ENCODE peak calls at places on chromosomes 2 and 18, in four cellular contexts. E is endothelial cell of umbilical vein, S is fibroblast of lung, P is HCT116. Z is an unnamed sample.

GRCh38 chr18:75107931-75108276 is 101.0 kb downstream of the PTGR3 start:
- DNase-seq in P (no peak), E (no peak), S (no peak), Z (no peak)

GRCh38 chr2:32210767-32211408 is 45.2 kb downstream of the SLC30A6 start:
- DNase-seq in E (no peak), P (no peak), S (no peak), Z (no peak)

GRCh38 chr2:68643011-68643873 is at the start of gene PROKR1:
- DNase-seq in P (no peak), S (peak; percentile 27), E (peak; percentile 10), Z (peak; percentile 24)

GRCh38 chr18:35634376-35634775 is 52.8 kb downstream of the GALNT1 start:
- DNase-seq in S (no peak), E (peak; percentile 42), P (no peak), Z (no peak)

GRCh38 chr18:57780318-57781127 is 22.6 kb downstream of the ATP8B1 start:
- DNase-seq in P (no peak), S (peak; percentile 94), E (peak; percentile 99), Z (peak; percentile 76)

GRCh38 chr2:40431600-40431955 is 20.3 kb downstream of the SLC8A1 start:
- DNase-seq in E (no peak), S (peak; percentile 94), P (no peak), Z (peak; percentile 67)

GRCh38 chr18:62334110-62334509 is 9.0 kb downstream of the TNFRSF11A start:
- DNase-seq in E (peak; percentile 90), P (no peak), S (peak; percentile 60), Z (peak; percentile 52)

GRCh38 chr2:223526106-223526505 is 76.1 kb downstream of the SCG2 start:
- DNase-seq in E (no peak), P (peak; percentile 64), S (peak; percentile 34), Z (peak; percentile 65)

GRCh38 chr2:210617732-210618330 is 61.4 kb downstream of the CPS1 start:
- DNase-seq in P (peak; percentile 12), S (peak; percentile 32), E (peak; percentile 37), Z (peak; percentile 19)

GRCh38 chr18:62069556-62069955 is 117.3 kb downstream of the PIGN start:
- DNase-seq in E (no peak), P (no peak), S (no peak), Z (peak; percentile 13)

GRCh38 chr2:199108056-199108455 is 349.7 kb downstream of the SATB2 start:
- DNase-seq in E (no peak), S (peak; percentile 41), P (no peak), Z (no peak)

GRCh38 chr18:42445359-42445758 is 490.3 kb downstream of the PIK3C3 start:
- DNase-seq in S (no peak), E (no peak), P (no peak), Z (no peak)
- H3K4me2 ChIP-seq in S (no peak overlapping the region), E (no peak overlapping the region), P (no peak overlapping the region), Z (no peak overlapping the region)

GRCh38 chr18:72542993-72543361 is 1.2 kb downstream of the CBLN2 start:
- DNase-seq in S (no peak), E (peak; percentile 7), P (no peak), Z (peak; percentile 1)
- TF ChIP-seq EZH2 in S (no peak), E (peak; percentile 89), P (no peak), Z (peak; percentile 60)

GRCh38 chr2:164438490-164439205 is 182.6 kb downstream of the GRB14 start:
- DNase-seq in E (peak; percentile 4), S (no peak), P (no peak), Z (no peak)
- TF ChIP-seq CTCF in E (no peak), S (no peak), P (no peak), Z (no peak)

GRCh38 chr2:109455731-109456691 is 157.8 kb downstream of the SEPTIN10 start:
- DNase-seq in S (no peak), E (no peak), P (no peak), Z (no peak)
- H3K4me2 ChIP-seq in S (no peak overlapping the region), E (no peak overlapping the region), P (no peak overlapping the region), Z (no peak overlapping the region)

GRCh38 chr2:222304737-222305509 is 6.1 kb upstream of the PAX3 start:
- DNase-seq in P (no peak), E (no peak), S (no peak), Z (no peak)
- TF ChIP-seq EZH2 in P (no peak), E (peak; percentile 79), S (peak; percentile 54), Z (peak; percentile 64)

DNA sequence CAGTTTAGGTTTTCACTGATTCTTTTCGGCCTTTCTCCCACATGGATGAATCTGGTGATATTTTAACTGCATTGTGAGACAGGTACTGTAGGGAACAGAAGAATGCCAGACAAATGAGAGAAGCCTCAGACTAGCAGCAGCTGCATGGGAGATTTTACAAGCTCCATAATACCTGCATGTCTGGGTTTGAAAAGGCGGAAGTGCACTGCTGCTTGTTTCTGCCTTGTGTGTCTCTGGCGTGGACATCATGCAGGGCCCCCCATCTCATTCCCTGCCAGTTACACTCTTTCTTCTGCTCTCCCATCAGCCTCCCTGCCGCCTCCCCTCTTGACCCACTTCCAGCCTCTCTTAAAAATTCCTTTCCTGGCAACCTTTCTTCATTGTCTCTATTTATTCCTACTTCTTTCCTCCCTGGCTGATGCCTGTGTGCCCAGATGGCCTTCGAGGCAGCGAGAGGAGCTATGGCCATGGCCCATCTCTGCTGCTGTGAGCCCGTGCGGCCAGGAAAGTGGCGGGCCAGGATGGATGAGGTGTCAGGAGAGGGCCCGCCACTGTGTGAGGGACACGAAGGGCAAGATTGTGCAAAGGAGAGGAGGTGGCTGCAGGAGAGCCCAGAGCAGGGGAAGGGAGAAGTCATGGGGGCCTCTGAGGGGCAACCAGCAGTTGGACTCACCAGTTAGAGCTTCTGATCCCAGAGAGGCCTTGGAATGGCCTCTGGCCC is 33.8 kb downstream of the IMPA2 start:
- DNase-seq in S (no peak), E (no peak), P (no peak), Z (no peak)
- TF ChIP-seq CTCF in S (no peak), E (no peak), P (no peak), Z (no peak)

DNA sequence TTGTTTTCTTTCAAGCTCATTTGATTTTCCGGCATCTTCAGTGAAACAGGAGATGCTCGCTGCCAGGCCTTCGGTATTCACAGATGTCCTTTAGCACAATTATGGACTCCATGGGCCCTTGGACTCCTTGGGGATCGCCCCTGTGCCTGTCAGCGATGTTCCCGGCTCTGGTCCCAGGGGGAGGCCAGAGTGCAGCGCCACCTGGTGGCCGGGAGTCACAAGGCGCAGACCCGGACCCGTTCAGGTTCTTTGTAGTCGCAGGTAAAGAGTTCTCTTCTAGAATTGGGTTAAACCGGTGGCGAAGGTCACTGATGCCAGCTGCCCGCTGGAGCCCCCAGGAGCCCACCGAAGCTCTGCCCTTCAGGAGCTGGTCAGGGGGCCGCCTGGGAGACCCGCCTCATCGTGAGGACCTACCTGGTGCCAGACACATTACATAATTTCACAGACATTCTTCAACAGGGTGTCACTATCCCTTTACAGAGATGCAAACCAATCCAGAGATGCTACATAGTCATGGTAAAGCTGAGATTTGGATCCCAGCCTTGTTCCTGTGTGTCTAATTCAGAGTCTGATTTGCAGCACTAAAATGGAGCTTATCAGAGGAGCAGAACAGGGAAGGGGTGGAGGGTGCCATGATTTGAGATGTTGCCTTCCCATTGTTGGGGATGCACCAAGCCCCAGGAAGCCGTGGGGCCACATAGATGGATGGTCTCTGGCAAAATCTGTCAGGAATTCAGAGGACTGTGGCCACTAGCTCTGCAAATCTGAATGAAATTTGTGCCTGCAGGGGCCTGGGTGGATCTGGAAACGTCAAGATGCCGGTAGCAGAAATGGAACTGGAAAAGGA is 6.0 kb upstream of the INPP5D start:
- DNase-seq in E (peak; percentile 34), P (peak; percentile 48), S (peak; percentile 25), Z (peak; percentile 35)
- H3K4me2 ChIP-seq in E (no peak overlapping the region), P (peak overlapping the region; percentile 39), S (no peak overlapping the region), Z (no peak overlapping the region)

DNA sequence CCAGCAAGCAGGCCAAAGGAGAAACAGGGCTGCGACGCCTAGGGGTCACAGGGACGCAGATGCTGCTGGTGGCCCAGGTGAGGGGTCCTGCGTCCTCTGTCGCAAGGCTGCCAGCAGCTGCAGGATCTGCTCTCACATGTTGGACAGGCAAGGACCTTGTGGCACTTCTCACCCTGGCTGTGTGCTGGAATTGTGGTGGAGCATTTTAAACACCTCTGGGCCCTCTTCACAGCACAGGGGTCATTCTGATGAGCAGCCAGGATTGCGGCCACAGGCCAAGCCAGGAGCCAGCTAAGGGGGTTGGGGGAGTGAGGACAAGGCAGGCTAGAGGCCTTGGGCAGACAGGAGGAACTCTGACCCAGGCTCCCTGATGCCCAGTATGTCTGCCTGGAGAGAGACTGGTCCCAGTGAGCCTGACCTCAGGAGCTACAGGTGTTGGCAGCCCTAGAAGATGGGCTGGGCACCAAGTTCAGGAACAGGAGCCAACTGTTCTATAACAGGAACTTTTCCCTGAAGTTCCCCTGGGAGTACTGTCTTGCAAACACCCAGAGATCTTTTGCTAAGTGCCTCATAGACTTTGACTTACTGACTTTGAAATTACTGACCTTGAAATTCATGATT is 40.2 kb downstream of the EFR3B start:
- DNase-seq in E (no peak), P (no peak), S (no peak), Z (no peak)
- TF ChIP-seq EZH2 in E (no peak), P (no peak), S (no peak), Z (peak; percentile 34)

GRCh38 chr2:177391822-177392372 is 676 bp upstream of the AGPS start:
- DNase-seq in S (no peak), P (no peak), E (no peak), Z (peak; percentile 6)

GRCh38 chr2:177394622-177395021 is 2.0 kb downstream of the AGPS start:
- DNase-seq in P (no peak), S (no peak), E (no peak), Z (no peak)

GRCh38 chr2:177393824-177394614 is 1.4 kb downstream of the AGPS start:
- DNase-seq in P (no peak), S (no peak), E (no peak), Z (no peak)

GRCh38 chr2:177393381-177393780 is 808 bp downstream of the AGPS start:
- DNase-seq in E (no peak), S (peak; percentile 22), P (no peak), Z (peak; percentile 16)

DNA sequence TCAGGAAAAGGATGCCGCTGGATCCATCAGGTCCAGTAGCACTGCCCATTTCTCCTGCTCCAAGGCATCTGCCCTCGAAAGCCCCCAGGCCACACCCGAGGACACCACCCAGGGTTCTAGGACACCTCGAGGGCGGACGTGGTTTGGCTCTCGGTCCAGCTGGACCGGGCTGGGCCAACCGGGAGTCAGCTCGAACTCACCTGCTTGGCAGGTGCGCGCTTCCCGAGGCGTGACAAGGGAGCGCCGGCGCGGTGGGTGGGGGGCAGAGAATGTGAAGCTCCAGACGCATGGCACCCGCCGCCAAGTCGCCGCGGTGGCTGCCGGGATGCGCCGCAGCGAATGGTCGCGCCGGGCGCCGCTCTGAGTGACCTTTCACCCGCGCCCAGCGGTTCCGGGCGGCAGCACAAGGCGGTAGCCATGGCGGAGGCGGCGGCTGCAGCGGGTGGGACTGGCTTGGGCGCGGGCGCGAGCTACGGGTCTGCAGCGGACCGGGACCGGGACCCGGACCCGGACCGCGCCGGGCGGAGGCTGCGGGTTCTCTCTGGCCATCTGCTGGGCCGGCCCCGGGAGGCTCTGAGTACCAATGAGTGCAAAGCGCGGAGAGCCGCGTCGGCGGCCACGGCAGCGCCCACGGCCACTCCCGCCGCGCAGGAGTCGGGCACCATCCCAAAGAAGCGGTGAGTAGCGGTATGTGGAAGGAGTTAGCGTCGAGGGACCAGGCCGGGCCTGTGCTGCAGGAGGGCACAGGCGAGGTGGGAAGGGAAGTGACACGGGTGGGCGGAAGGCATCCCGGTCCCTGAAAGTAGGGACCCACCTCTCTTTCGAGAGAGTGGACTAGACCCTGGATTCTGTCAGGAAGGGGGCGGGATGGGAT is at the start of gene AGPS:
- DNase-seq in E (peak; percentile 72), S (peak; percentile 80), P (peak; percentile 51), Z (peak; percentile 61)
- TF ChIP-seq CTCF in E (no peak), S (no peak), P (no peak), Z (peak; percentile 3)